ENCODE peak calls at places on chromosomes 2 and 18, in six cellular contexts. One of them, this sample, is unnamed.

GRCh38 chr2:162061021-162061420 is 13.0 kb downstream of the DPP4 start:
- DNase-seq in iris pigment epithelial cell: no peak
- DNase-seq in NCI-H1092: no peak
- DNase-seq in HFF-Myc: no peak
- DNase-seq in stimulated activated CD4-positive, alpha-beta T cell treated with anti-CD3 and anti-CD28 coated beads, Interleukin-2, amount 100 ng/mL, for 48 hours: no peak
- DNase-seq in A172: no peak
- DNase-seq in this sample: no peak

GRCh38 chr2:157839162-157839801 is 36.8 kb downstream of the ACVR1 start:
- DNase-seq in iris pigment epithelial cell: peak
- DNase-seq in NCI-H1092: peak
- DNase-seq in HFF-Myc: no peak
- DNase-seq in stimulated activated CD4-positive, alpha-beta T cell treated with anti-CD3 and anti-CD28 coated beads, Interleukin-2, amount 100 ng/mL, for 48 hours: no peak
- DNase-seq in A172: peak
- DNase-seq in this sample: no peak

GRCh38 chr18:9334351-9335254 is at the start of gene TWSG1:
- DNase-seq in iris pigment epithelial cell: peak
- DNase-seq in NCI-H1092: peak
- DNase-seq in HFF-Myc: peak
- DNase-seq in stimulated activated CD4-positive, alpha-beta T cell treated with anti-CD3 and anti-CD28 coated beads, Interleukin-2, amount 100 ng/mL, for 48 hours: peak
- DNase-seq in A172: peak
- DNase-seq in this sample: peak

GRCh38 chr2:213078686-213079085 is 72.7 kb downstream of the IKZF2 start:
- DNase-seq in iris pigment epithelial cell: no peak
- DNase-seq in NCI-H1092: no peak
- DNase-seq in HFF-Myc: no peak
- DNase-seq in stimulated activated CD4-positive, alpha-beta T cell treated with anti-CD3 and anti-CD28 coated beads, Interleukin-2, amount 100 ng/mL, for 48 hours: no peak
- DNase-seq in A172: no peak
- DNase-seq in this sample: no peak

GRCh38 chr18:67509711-67510110 is 6.8 kb downstream of the DSEL start:
- DNase-seq in iris pigment epithelial cell: peak
- DNase-seq in NCI-H1092: no peak
- DNase-seq in HFF-Myc: peak
- DNase-seq in stimulated activated CD4-positive, alpha-beta T cell treated with anti-CD3 and anti-CD28 coated beads, Interleukin-2, amount 100 ng/mL, for 48 hours: no peak
- DNase-seq in A172: no peak
- DNase-seq in this sample: no peak

GRCh38 chr18:52694804-52695203 is 354.8 kb downstream of the DCC start:
- DNase-seq in iris pigment epithelial cell: no peak
- DNase-seq in NCI-H1092: no peak
- DNase-seq in HFF-Myc: no peak
- DNase-seq in stimulated activated CD4-positive, alpha-beta T cell treated with anti-CD3 and anti-CD28 coated beads, Interleukin-2, amount 100 ng/mL, for 48 hours: no peak
- DNase-seq in A172: no peak
- DNase-seq in this sample: no peak

GRCh38 chr2:223720367-223720766 is 117.0 kb downstream of the AP1S3 start:
- DNase-seq in iris pigment epithelial cell: no peak
- DNase-seq in NCI-H1092: no peak
- DNase-seq in HFF-Myc: no peak
- DNase-seq in stimulated activated CD4-positive, alpha-beta T cell treated with anti-CD3 and anti-CD28 coated beads, Interleukin-2, amount 100 ng/mL, for 48 hours: no peak
- DNase-seq in A172: no peak
- DNase-seq in this sample: no peak

GRCh38 chr18:75264195-75264594 is 53.6 kb downstream of the TSHZ1 start:
- DNase-seq in iris pigment epithelial cell: no peak
- DNase-seq in NCI-H1092: no peak
- DNase-seq in HFF-Myc: no peak
- DNase-seq in stimulated activated CD4-positive, alpha-beta T cell treated with anti-CD3 and anti-CD28 coated beads, Interleukin-2, amount 100 ng/mL, for 48 hours: no peak
- DNase-seq in A172: no peak
- DNase-seq in this sample: no peak

GRCh38 chr2:105754011-105754410 is 9.3 kb downstream of the NCK2 start:
- DNase-seq in iris pigment epithelial cell: no peak
- DNase-seq in NCI-H1092: no peak
- DNase-seq in HFF-Myc: no peak
- DNase-seq in stimulated activated CD4-positive, alpha-beta T cell treated with anti-CD3 and anti-CD28 coated beads, Interleukin-2, amount 100 ng/mL, for 48 hours: no peak
- DNase-seq in A172: no peak
- DNase-seq in this sample: no peak

GRCh38 chr18:63067939-63068338 is 251.6 kb downstream of the BCL2 start:
- DNase-seq in iris pigment epithelial cell: peak
- DNase-seq in NCI-H1092: no peak
- DNase-seq in HFF-Myc: no peak
- DNase-seq in stimulated activated CD4-positive, alpha-beta T cell treated with anti-CD3 and anti-CD28 coated beads, Interleukin-2, amount 100 ng/mL, for 48 hours: no peak
- DNase-seq in A172: peak
- DNase-seq in this sample: no peak

GRCh38 chr2:167275066-167275465 is 386.8 kb downstream of the XIRP2 start:
- DNase-seq in iris pigment epithelial cell: no peak
- DNase-seq in NCI-H1092: no peak
- DNase-seq in HFF-Myc: no peak
- DNase-seq in stimulated activated CD4-positive, alpha-beta T cell treated with anti-CD3 and anti-CD28 coated beads, Interleukin-2, amount 100 ng/mL, for 48 hours: no peak
- DNase-seq in A172: no peak
- DNase-seq in this sample: no peak